ENCODE peak calls at places on chromosomes 6 and 20, in ten cellular contexts. X, L, B, U, F, S, T, W, J and I are unnamed samples. For H3K4me1, the result is how much of the 10 kb centered on the place peaks cover.

GRCh38 chr6:18595774-18596528 is 208.8 kb downstream of the RNF144B start:
- DNase-seq in X (peak), L (peak), B (peak), U (no peak), F (peak), S (peak), T (peak), W (peak), J (peak), I (peak)

GRCh38 chr6:94559829-94560537 is 1017.4 kb upstream of the MANEA start:
- DNase-seq in X (no peak), L (no peak), B (no peak), U (no peak), F (no peak), S (no peak), T (no peak), W (no peak), J (no peak), I (no peak)

GRCh38 chr6:127267742-127268588 is 1.3 kb downstream of the RNF146 start:
- DNase-seq in X (no peak), L (peak), B (no peak), U (no peak), F (no peak), S (no peak), T (no peak), W (no peak), J (no peak), I (no peak)

GRCh38 chr6:19416811-19417210 is 420.4 kb upstream of the ID4 start:
- DNase-seq in X (no peak), L (peak), B (no peak), U (no peak), F (no peak), S (no peak), T (no peak), W (no peak), J (no peak), I (no peak)

GRCh38 chr20:62835931-62836861 is 19.3 kb downstream of the COL9A3 start:
- DNase-seq in X (no peak), L (peak), B (no peak), U (no peak), F (no peak), S (peak), T (no peak), W (no peak), J (no peak), I (no peak)

GRCh38 chr6:132167966-132168365 is 216.8 kb upstream of the CCN2 start:
- DNase-seq in X (no peak), L (peak), B (no peak), U (no peak), F (no peak), S (no peak), T (no peak), W (no peak), J (no peak), I (no peak)

GRCh38 chr6:106724337-106724736 is 95.0 kb downstream of the QRSL1 start:
- DNase-seq in X (no peak), L (no peak), B (no peak), U (no peak), F (no peak), S (no peak), T (no peak), W (no peak), J (no peak), I (no peak)

GRCh38 chr20:37276494-37277252 is 12.8 kb upstream of the MANBAL start:
- DNase-seq in X (peak), L (peak), B (no peak), U (no peak), F (peak), S (peak), T (no peak), W (no peak), J (peak), I (peak)

GRCh38 chr6:43217351-43217750 is 11.9 kb downstream of the DNPH1 start:
- DNase-seq in X (no peak), L (no peak), B (no peak), U (no peak), F (no peak), S (no peak), T (no peak), W (no peak), J (no peak), I (no peak)

GRCh38 chr6:144335914-144336313 is 50.8 kb downstream of the UTRN start:
- DNase-seq in X (no peak), L (peak), B (no peak), U (no peak), F (no peak), S (no peak), T (no peak), W (no peak), J (no peak), I (no peak)

GRCh38 chr6:12313992-12314589 is 23.9 kb downstream of the EDN1 start:
- DNase-seq in X (peak), L (peak), B (no peak), U (no peak), F (peak), S (no peak), T (no peak), W (no peak), J (no peak), I (no peak)

GRCh38 chr20:52493177-52493711 is 301.7 kb upstream of the ZFP64 start:
- DNase-seq in X (no peak), L (no peak), B (no peak), U (no peak), F (no peak), S (no peak), T (no peak), W (peak), J (no peak), I (peak)

GRCh38 chr6:109299695-109300564 is 82.3 kb downstream of the CD164 start:
- DNase-seq in X (no peak), L (no peak), B (no peak), U (no peak), F (no peak), S (peak), T (no peak), W (no peak), J (no peak), I (no peak)

GRCh38 chr20:50931048-50931305 is 260 bp downstream of the ADNP start:
- DNase-seq in X (no peak), L (no peak), B (no peak), U (no peak), F (no peak), S (no peak), T (no peak), W (no peak), J (no peak), I (no peak)

GRCh38 chr20:35226126-35226774 is at the start of gene MMP24:
- DNase-seq in X (no peak), L (no peak), B (no peak), U (no peak), F (no peak), S (no peak), T (no peak), W (no peak), J (no peak), I (peak)

GRCh38 chr6:83051386-83052172 is 14.1 kb downstream of the UBE3D start:
- DNase-seq in X (no peak), L (peak), B (no peak), U (no peak), F (no peak), S (no peak), T (no peak), W (no peak), J (no peak), I (no peak)

GRCh38 chr20:50343490-50344179 is 153.0 kb downstream of the CEBPB start:
- DNase-seq in X (no peak), L (no peak), B (no peak), U (no peak), F (no peak), S (peak), T (no peak), W (no peak), J (no peak), I (no peak)

GRCh38 chr6:106692112-106692822 is 62.9 kb downstream of the QRSL1 start:
- DNase-seq in X (peak), L (peak), B (no peak), U (no peak), F (peak), S (no peak), T (peak), W (peak), J (peak), I (peak)

GRCh38 chr6:135935951-135936601 is 84.6 kb downstream of the PDE7B start:
- DNase-seq in X (no peak), L (peak), B (no peak), U (no peak), F (no peak), S (no peak), T (no peak), W (no peak), J (peak), I (peak)

GRCh38 chr6:111646942-111647341 is 41.3 kb upstream of the TRAF3IP2 start:
- DNase-seq in X (no peak), L (no peak), B (no peak), U (peak), F (no peak), S (peak), T (no peak), W (no peak), J (peak), I (no peak)
- H3K27ac ChIP-seq in X (no peak), L (no peak), B (no peak), U (peak), F (no peak), S (peak), T (no peak), W (no peak), J (peak), I (no peak)

GRCh38 chr20:49285233-49285668 is 7.4 kb upstream of the ZNFX1 start:
- DNase-seq in X (no peak), L (no peak), B (no peak), U (no peak), F (no peak), S (no peak), T (no peak), W (no peak), J (no peak), I (no peak)

GRCh38 chr20:49287555-49288249 is 9.8 kb upstream of the ZNFX1 start:
- DNase-seq in X (no peak), L (peak), B (no peak), U (no peak), F (no peak), S (no peak), T (no peak), W (no peak), J (peak), I (no peak)

GRCh38 chr20:49284818-49285217 is 7.0 kb upstream of the ZNFX1 start:
- DNase-seq in X (no peak), L (no peak), B (no peak), U (no peak), F (no peak), S (no peak), T (no peak), W (no peak), J (no peak), I (no peak)

GRCh38 chr20:49286689-49287551 is 9.1 kb upstream of the ZNFX1 start:
- DNase-seq in X (peak), L (peak), B (no peak), U (no peak), F (peak), S (no peak), T (no peak), W (no peak), J (no peak), I (no peak)

GRCh38 chr20:49285813-49286494 is 8.1 kb upstream of the ZNFX1 start:
- DNase-seq in X (no peak), L (no peak), B (no peak), U (no peak), F (no peak), S (no peak), T (no peak), W (no peak), J (no peak), I (no peak)
- H3K4me3 ChIP-seq in X (peak), L (peak), B (no peak), U (no peak), F (no peak), S (no peak), T (no peak), W (no peak), J (no peak), I (no peak)

DNA sequence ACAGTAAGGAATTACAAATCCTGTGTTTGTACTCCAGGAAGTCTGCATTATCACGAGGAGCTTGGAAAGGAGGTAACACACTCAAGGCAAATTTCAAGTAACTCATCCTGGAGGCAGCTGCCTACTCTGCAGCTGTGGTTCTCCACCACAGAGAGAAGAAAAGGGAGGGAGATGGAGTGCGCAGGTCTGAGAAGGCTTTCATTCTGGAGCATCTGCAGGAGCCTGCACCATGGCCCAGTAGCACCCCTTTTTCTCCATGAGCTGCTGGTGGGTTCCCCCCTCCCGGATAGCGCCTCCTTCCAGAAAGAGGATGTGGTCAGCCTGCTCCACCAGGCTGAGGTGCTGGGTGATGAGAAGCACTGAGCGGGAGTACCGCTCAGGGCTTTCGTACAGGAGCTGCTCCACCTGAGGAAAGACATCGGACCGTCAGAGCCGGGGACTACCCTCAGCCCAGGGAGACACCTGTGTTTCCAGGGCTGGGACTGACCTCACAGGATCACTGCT is 1.6 kb upstream of the PSMB8 start:
- DNase-seq in X (no peak), L (no peak), B (peak), U (peak), F (no peak), S (peak), T (no peak), W (no peak), J (no peak), I (no peak)
- H3K4me1 ChIP-seq in X (under half), L (under half), B (half or more), U (under half), F (under half), S (under half), T (under half), W (under half), J (under half), I (under half)

GRCh38 chr6:37984578-37984977 is 165.1 kb downstream of the ZFAND3 start:
- DNase-seq in X (no peak), L (no peak), B (no peak), U (no peak), F (no peak), S (no peak), T (no peak), W (no peak), J (no peak), I (no peak)

GRCh38 chr6:37982320-37982719 is 162.8 kb downstream of the ZFAND3 start:
- DNase-seq in X (no peak), L (no peak), B (no peak), U (no peak), F (no peak), S (no peak), T (no peak), W (no peak), J (no peak), I (no peak)

GRCh38 chr6:37985355-37985754 is 165.8 kb downstream of the ZFAND3 start:
- DNase-seq in X (no peak), L (no peak), B (peak), U (no peak), F (no peak), S (no peak), T (no peak), W (no peak), J (no peak), I (no peak)

GRCh38 chr6:37981626-37982025 is 162.1 kb downstream of the ZFAND3 start:
- DNase-seq in X (no peak), L (no peak), B (no peak), U (no peak), F (no peak), S (no peak), T (no peak), W (no peak), J (no peak), I (no peak)

DNA sequence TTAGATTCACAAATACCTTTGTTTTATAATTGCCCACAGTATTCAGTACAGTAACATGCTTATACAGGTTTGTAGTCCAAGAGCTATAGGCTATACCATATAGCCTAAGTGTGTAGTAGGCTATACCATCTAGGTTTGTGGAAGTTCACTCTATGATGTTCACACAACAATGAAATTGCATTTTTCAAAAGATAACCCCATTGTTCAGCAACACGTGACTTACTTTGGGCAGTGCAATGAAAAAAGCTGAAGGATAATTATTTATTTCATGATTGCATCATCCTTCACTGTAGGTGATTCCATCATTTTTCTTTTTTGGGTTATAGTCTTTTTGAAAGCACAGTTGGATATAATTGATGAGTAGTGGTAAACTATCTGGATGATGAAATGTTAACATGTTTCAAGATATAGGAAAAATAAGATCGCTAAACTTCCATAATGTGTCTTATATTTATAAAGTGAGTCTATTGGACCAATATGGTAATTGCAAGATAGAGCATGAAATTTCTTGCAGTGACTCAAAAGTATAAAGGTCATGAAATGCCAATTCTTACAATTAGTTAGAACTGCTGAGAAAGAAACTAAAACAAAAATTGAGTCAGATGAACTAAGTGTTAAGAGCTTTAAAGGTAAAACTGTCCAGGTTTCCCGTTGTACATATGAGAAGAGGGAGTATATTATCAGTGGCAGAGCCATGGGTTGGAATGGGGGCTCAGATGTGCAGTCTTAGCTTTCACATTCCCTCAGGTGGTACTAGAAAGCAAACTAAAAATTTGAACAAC is 164.4 kb downstream of the ZFAND3 start:
- DNase-seq in X (no peak), L (no peak), B (no peak), U (no peak), F (no peak), S (no peak), T (no peak), W (no peak), J (no peak), I (no peak)
- H3K27ac ChIP-seq in X (no peak), L (no peak), B (no peak), U (no peak), F (no peak), S (no peak), T (no peak), W (no peak), J (no peak), I (no peak)

GRCh38 chr6:2875840-2876207 is 27.3 kb downstream of the SERPINB9 start:
- DNase-seq in X (no peak), L (no peak), B (no peak), U (no peak), F (peak), S (no peak), T (no peak), W (no peak), J (no peak), I (peak)

GRCh38 chr6:2877960-2878359 is 25.1 kb downstream of the SERPINB9 start:
- DNase-seq in X (no peak), L (peak), B (no peak), U (no peak), F (no peak), S (no peak), T (no peak), W (no peak), J (no peak), I (no peak)

GRCh38 chr6:2873643-2874042 is 29.5 kb downstream of the SERPINB9 start:
- DNase-seq in X (no peak), L (no peak), B (no peak), U (no peak), F (no peak), S (no peak), T (no peak), W (no peak), J (no peak), I (no peak)

GRCh38 chr6:2876210-2877056 is 26.7 kb downstream of the SERPINB9 start:
- DNase-seq in X (peak), L (peak), B (no peak), U (no peak), F (peak), S (no peak), T (no peak), W (peak), J (peak), I (peak)

DNA sequence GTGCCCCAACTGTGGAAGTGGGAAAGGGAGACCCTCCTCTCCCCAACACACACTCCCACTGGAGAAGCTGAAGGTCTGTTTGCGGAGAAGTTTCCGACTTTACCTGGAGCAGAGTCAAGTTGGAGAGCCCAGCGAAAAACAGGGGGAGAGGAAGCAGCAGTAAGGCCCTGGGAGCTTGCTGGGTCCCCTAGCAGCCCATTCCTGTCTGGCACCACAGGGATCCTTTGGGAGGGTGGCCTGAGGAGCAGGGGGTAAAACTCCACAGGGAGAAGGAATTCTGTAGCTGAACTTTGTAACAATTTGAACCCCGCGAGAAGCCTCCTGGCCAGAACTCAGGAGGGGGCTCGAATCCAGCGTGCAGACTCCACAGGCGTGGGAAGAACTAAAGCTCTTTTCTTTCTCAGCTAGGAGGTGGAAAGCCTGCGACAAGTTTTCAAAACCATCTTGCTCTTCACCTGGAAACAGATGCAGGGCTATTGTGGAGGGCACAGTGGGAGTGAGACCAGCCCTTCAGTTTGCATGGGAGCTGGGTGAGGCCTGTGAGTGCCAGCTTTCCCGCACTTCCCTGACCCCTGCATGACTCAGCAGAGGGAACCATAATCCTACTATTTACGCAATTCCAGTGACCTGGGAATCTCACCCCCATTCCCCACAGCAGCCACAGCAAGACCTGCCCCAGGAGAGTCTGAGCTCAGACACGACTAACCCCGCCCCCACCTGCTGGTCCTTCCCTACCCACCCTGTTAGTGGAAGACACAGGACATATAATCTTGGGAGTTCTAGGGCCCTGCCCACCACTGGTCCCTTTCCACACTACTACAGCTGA is 25.8 kb downstream of the SERPINB9 start:
- DNase-seq in X (peak), L (peak), B (no peak), U (no peak), F (peak), S (no peak), T (no peak), W (no peak), J (peak), I (no peak)
- H3K4me3 ChIP-seq in X (peak), L (no peak), B (no peak), U (peak), F (no peak), S (no peak), T (no peak), W (no peak), J (no peak), I (no peak)

DNA sequence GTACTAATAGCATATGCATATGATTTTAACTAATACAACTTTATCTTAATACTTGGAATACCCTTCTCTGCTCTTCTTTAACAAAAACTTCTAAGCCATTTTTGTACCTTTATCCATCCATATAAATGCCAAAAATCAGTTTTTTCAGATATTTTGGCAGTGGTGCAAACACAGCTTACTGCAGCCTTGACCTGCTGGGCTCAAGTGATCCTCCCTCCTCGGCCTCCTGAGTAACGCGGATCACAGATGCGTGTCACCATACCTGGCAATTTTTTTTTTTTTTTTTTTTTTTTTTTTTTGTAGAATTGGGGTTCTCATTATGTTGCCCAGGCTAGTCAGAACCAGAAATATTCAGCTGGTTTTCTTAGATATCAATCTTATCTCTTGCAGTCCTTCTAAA is 54.1 kb upstream of the SMIM29 start:
- DNase-seq in X (no peak), L (no peak), B (no peak), U (no peak), F (no peak), S (no peak), T (no peak), W (no peak), J (no peak), I (no peak)
- H3K4me1 ChIP-seq in X (under half), L (under half), B (under half), U (under half), F (under half), S (under half), T (under half), W (under half), J (under half), I (half or more)